ENCODE peak calls at places on chromosomes 11 and 22, in five cellular contexts. O is H1, U is NCI-H187, M is T-helper 17 cell, R is NCI-H146. N is an unnamed sample.
A peak's percentile ranks its signal among the peaks of the same experiment; 100 is the strongest.

GRCh38 chr11:9708544-9708943 is 44.7 kb downstream of the SWAP70 start:
- DNase-seq in O (no peak), U (no peak), M (no peak), R (no peak), N (no peak)

GRCh38 chr11:126585388-126586302 is 230.2 kb downstream of the ST3GAL4 start:
- DNase-seq in O (no peak), U (peak; percentile 70), M (no peak), R (peak; percentile 75), N (peak; percentile 96)

GRCh38 chr11:115580927-115581680 is 76.9 kb upstream of the CADM1 start:
- DNase-seq in O (no peak), U (peak; percentile 23), M (no peak), R (peak; percentile 86), N (no peak)

GRCh38 chr11:20260307-20260706 is 100.0 kb upstream of the DBX1 start:
- DNase-seq in O (no peak), U (no peak), M (no peak), R (no peak), N (no peak)

GRCh38 chr11:134949121-134949591 is 537.1 kb upstream of the B3GAT1 start:
- DNase-seq in O (no peak), U (no peak), M (no peak), R (no peak), N (peak; percentile 35)

GRCh38 chr11:69726019-69726418 is 22.2 kb upstream of the FGF19 start:
- DNase-seq in O (no peak), U (no peak), M (no peak), R (no peak), N (no peak)

GRCh38 chr11:111729441-111729840 is 36.7 kb downstream of the PPP2R1B start:
- DNase-seq in O (no peak), U (no peak), M (no peak), R (peak; percentile 65), N (no peak)

GRCh38 chr22:24067587-24068376 is 56.7 kb downstream of the CABIN1 start:
- DNase-seq in O (no peak), U (no peak), M (no peak), R (no peak), N (no peak)

GRCh38 chr22:23187871-23188700 is 7.8 kb downstream of the BCR start:
- DNase-seq in O (no peak), U (no peak), M (no peak), R (no peak), N (no peak)

GRCh38 chr11:76291576-76292526 is 85.5 kb upstream of the WNT11 start:
- DNase-seq in O (no peak), U (no peak), M (no peak), R (peak; percentile 94), N (no peak)

GRCh38 chr11:82239498-82239897 is 494.2 kb downstream of the FAM181B start:
- DNase-seq in O (no peak), U (no peak), M (no peak), R (no peak), N (no peak)

GRCh38 chr11:130448416-130449068 is at the start of gene ADAMTS15:
- DNase-seq in O (peak; percentile 80), U (peak; percentile 52), M (no peak), R (peak; percentile 43), N (peak; percentile 87)

GRCh38 chr11:120471131-120471530 is 40.4 kb upstream of the GRIK4 start:
- DNase-seq in O (no peak), U (no peak), M (no peak), R (no peak), N (peak; percentile 3)

GRCh38 chr22:44163536-44163935 is 17.2 kb upstream of the PARVG start:
- DNase-seq in O (no peak), U (no peak), M (no peak), R (no peak), N (no peak)

GRCh38 chr22:39805117-39805516 is 88.4 kb downstream of the ENTHD1 start:
- DNase-seq in O (no peak), U (no peak), M (no peak), R (no peak), N (no peak)

GRCh38 chr22:44338906-44339305 is 26.2 kb upstream of the SHISAL1 start:
- DNase-seq in O (no peak), U (no peak), M (no peak), R (peak; percentile 69), N (no peak)

GRCh38 chr11:114168086-114168448 is 108.6 kb downstream of the ZBTB16 start:
- DNase-seq in O (no peak), U (no peak), M (no peak), R (no peak), N (no peak)

GRCh38 chr11:1969036-1969435 is 21.9 kb downstream of the MRPL23 start:
- DNase-seq in O (no peak), U (no peak), M (no peak), R (no peak), N (no peak)

GRCh38 chr11:64472593-64473455 is 113.9 kb downstream of the RPS6KA4 start:
- DNase-seq in O (no peak), U (no peak), M (no peak), R (no peak), N (no peak)

GRCh38 chr22:41352058-41352457 is 29.7 kb upstream of the TEF start:
- DNase-seq in O (no peak), U (no peak), M (no peak), R (no peak), N (peak; percentile 73)

GRCh38 chr11:76918941-76919386 is 58.2 kb downstream of the ACER3 start:
- DNase-seq in O (no peak), U (no peak), M (no peak), R (peak; percentile 57), N (peak; percentile 68)

GRCh38 chr22:46641829-46642266 is 21.7 kb downstream of the GRAMD4 start:
- DNase-seq in O (no peak), U (no peak), M (no peak), R (no peak), N (no peak)

GRCh38 chr11:72705442-72706365 is 31.5 kb upstream of the PDE2A start:
- DNase-seq in O (no peak), U (no peak), M (no peak), R (no peak), N (no peak)

GRCh38 chr11:116808262-116809175 is 14.6 kb downstream of the APOA4 start:
- DNase-seq in O (no peak), U (no peak), M (no peak), R (peak; percentile 28), N (peak; percentile 80)

GRCh38 chr11:91433284-91434010 is 791.2 kb upstream of the FAT3 start:
- DNase-seq in O (no peak), U (no peak), M (no peak), R (no peak), N (no peak)

GRCh38 chr11:117232911-117233409 is 489 bp downstream of the RNF214 start:
- DNase-seq in O (no peak), U (no peak), M (no peak), R (peak; percentile 54), N (no peak)

GRCh38 chr11:67406969-67407699 is 3.3 kb downstream of the TBC1D10C start:
- DNase-seq in O (no peak), U (no peak), M (no peak), R (peak; percentile 17), N (no peak)